ENCODE peak calls at places on chromosomes 5 and 9, in four cellular contexts. N is kidney glomerular epithelial cell, U is RWPE1, B is endothelial cell. O is an unnamed sample.

GRCh38 chr9:114958021-114958846 is 27.8 kb upstream of the TNFSF8 start:
- DNase-seq in N (no peak), U (no peak), B (no peak), O (no peak)

GRCh38 chr5:148864113-148864841 is 37.9 kb downstream of the ADRB2 start:
- DNase-seq in N (no peak), U (no peak), B (no peak), O (no peak)

GRCh38 chr9:98248737-98249474 is 6.5 kb downstream of the TBC1D2 start:
- DNase-seq in N (peak), U (peak), B (no peak), O (no peak)

GRCh38 chr9:35828716-35829083 is at the start of gene FAM221B:
- DNase-seq in N (no peak), U (no peak), B (peak), O (peak)

GRCh38 chr9:96164268-96164683 is 137.7 kb downstream of the HSD17B3 start:
- DNase-seq in N (no peak), U (no peak), B (no peak), O (no peak)

GRCh38 chr5:9927106-9927505 is 297.0 kb upstream of the TAS2R1 start:
- DNase-seq in N (peak), U (no peak), B (no peak), O (no peak)

GRCh38 chr9:137077758-137078693 is 709 bp downstream of the UAP1L1 start:
- DNase-seq in N (no peak), U (no peak), B (no peak), O (peak)

GRCh38 chr9:14895806-14896205 is 14.4 kb downstream of the FREM1 start:
- DNase-seq in N (no peak), U (peak), B (no peak), O (no peak)

GRCh38 chr9:134814598-134815215 is 65.9 kb upstream of the FCN2 start:
- DNase-seq in N (no peak), U (peak), B (no peak), O (no peak)

GRCh38 chr5:142219146-142219545 is 105.7 kb downstream of the SPRY4 start:
- DNase-seq in N (no peak), U (peak), B (no peak), O (no peak)

GRCh38 chr5:141786700-141787099 is 91.5 kb downstream of the PCDH1 start:
- DNase-seq in N (no peak), U (no peak), B (no peak), O (no peak)